ENCODE peak calls at places on chromosomes 5 and 9, in four cellular contexts. One of them, this sample, is unnamed. For H3K4me1, the result is how much of the 10 kb centered on the place peaks cover.

GRCh38 chr5:170338272-170338671 is 40.7 kb upstream of the LCP2 start:
- DNase-seq in Panc1: no peak
- DNase-seq in fibroblast of lung: no peak
- DNase-seq in aorta: no peak
- DNase-seq in this sample: no peak

GRCh38 chr5:66362676-66363075 is 218.6 kb downstream of the SREK1 start:
- DNase-seq in Panc1: no peak
- DNase-seq in aorta: no peak
- DNase-seq in fibroblast of lung: no peak
- DNase-seq in this sample: no peak

GRCh38 chr9:89372230-89372816 is 54.0 kb downstream of the SECISBP2 start:
- DNase-seq in aorta: no peak
- DNase-seq in fibroblast of lung: no peak
- DNase-seq in Panc1: no peak
- DNase-seq in this sample: no peak

GRCh38 chr5:148443998-148444397 is 60.2 kb downstream of the FBXO38 start:
- DNase-seq in fibroblast of lung: peak
- DNase-seq in aorta: no peak
- DNase-seq in Panc1: peak
- DNase-seq in this sample: no peak

GRCh38 chr9:134533850-134534585 is 107.6 kb upstream of the COL5A1 start:
- DNase-seq in Panc1: no peak
- DNase-seq in fibroblast of lung: no peak
- DNase-seq in aorta: no peak
- DNase-seq in this sample: no peak

GRCh38 chr9:134618823-134619454 is 22.7 kb upstream of the COL5A1 start:
- DNase-seq in fibroblast of lung: no peak
- DNase-seq in aorta: peak
- DNase-seq in Panc1: no peak
- DNase-seq in this sample: no peak

GRCh38 chr9:114138537-114138936 is 16.8 kb upstream of the COL27A1 start:
- DNase-seq in Panc1: no peak
- DNase-seq in aorta: no peak
- DNase-seq in fibroblast of lung: no peak
- DNase-seq in this sample: no peak

GRCh38 chr5:6714221-6715041 is 1.2 kb downstream of the TENT4A start:
- DNase-seq in Panc1: no peak
- DNase-seq in aorta: no peak
- DNase-seq in fibroblast of lung: no peak
- DNase-seq in this sample: no peak

GRCh38 chr5:124906339-124907097 is 160.1 kb upstream of the ZNF608 start:
- DNase-seq in fibroblast of lung: peak
- DNase-seq in Panc1: no peak
- DNase-seq in aorta: peak
- DNase-seq in this sample: peak

GRCh38 chr9:136327313-136327971 is at the start of gene GPSM1:
- DNase-seq in Panc1: no peak
- DNase-seq in aorta: no peak
- DNase-seq in fibroblast of lung: peak
- DNase-seq in this sample: no peak

DNA sequence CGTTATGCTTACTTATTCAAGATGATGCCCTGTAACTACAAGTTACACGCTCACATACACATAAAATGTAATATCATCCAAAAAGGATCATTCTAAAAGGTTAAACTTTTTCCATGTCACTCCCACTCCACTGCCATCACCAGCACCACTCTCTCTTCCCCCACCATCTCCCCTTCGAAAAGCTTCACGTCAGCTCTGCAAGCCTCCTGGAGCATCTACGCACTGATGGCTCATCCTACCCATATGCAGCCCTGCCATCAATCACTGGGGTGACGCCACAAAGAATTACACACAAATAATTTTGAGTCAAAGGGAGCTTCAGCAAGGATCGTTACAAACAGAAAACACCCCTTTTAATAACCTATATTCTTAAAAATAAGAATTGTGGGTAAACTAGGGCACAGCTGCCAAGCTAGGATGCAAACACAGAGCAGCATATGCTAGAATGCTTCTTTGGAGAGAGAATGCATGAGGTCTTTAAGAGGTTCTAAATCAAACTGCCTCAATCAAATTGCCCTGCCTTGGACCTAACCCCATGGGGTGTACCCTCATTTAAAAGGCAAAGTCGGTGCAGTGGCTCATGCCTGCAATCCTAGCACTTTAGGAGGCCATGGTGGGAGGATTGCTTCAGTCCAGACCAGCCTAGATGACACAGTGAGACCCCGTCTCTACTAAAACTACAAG is 56.1 kb downstream of the SHB start:
- DNase-seq in fibroblast of lung: no peak
- DNase-seq in aorta: no peak
- DNase-seq in Panc1: no peak
- DNase-seq in this sample: no peak
- H3K4me1 ChIP-seq in fibroblast of lung: under half
- H3K4me1 ChIP-seq in aorta: under half
- H3K4me1 ChIP-seq in Panc1: half or more
- H3K4me1 ChIP-seq in this sample: under half

GRCh38 chr9:124003636-124004349 is 7.8 kb upstream of the LHX2 start:
- DNase-seq in fibroblast of lung: no peak
- DNase-seq in Panc1: no peak
- DNase-seq in aorta: no peak
- DNase-seq in this sample: no peak

GRCh38 chr9:124006448-124007156 is 5.0 kb upstream of the LHX2 start:
- DNase-seq in Panc1: no peak
- DNase-seq in aorta: no peak
- DNase-seq in fibroblast of lung: no peak
- DNase-seq in this sample: peak

GRCh38 chr9:124005372-124005771 is 6.2 kb upstream of the LHX2 start:
- DNase-seq in aorta: no peak
- DNase-seq in fibroblast of lung: no peak
- DNase-seq in Panc1: no peak
- DNase-seq in this sample: no peak

GRCh38 chr9:124007157-124007460 is 4.5 kb upstream of the LHX2 start:
- DNase-seq in Panc1: no peak
- DNase-seq in fibroblast of lung: no peak
- DNase-seq in aorta: no peak
- DNase-seq in this sample: no peak

GRCh38 chr9:124004608-124005007 is 7.0 kb upstream of the LHX2 start:
- DNase-seq in aorta: no peak
- DNase-seq in fibroblast of lung: no peak
- DNase-seq in Panc1: no peak
- DNase-seq in this sample: no peak
- H3K27ac ChIP-seq in aorta: no peak
- H3K27ac ChIP-seq in fibroblast of lung: no peak
- H3K27ac ChIP-seq in Panc1: no peak
- H3K27ac ChIP-seq in this sample: no peak

DNA sequence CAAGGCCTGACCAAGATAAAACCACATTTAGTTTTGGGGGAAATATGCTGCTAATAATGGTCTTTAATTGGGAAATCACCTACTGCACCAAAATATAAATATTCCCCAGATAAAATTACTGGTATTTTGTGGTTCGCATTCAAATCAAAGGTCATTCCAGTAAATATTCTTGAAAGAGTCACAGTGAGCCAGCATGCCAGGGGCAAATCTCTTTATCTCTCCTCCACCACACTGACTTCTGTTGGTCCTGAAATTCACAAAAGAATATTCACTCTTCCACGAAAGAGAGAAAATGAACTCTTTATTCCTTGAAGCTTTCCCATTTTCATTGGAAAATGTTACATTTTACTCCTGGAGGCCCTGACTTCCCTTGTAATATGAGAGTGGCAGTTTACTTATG is 39.8 kb downstream of the ZNF366 start:
- DNase-seq in aorta: no peak
- DNase-seq in Panc1: no peak
- DNase-seq in fibroblast of lung: no peak
- DNase-seq in this sample: no peak
- H3K4me1 ChIP-seq in aorta: under half
- H3K4me1 ChIP-seq in Panc1: under half
- H3K4me1 ChIP-seq in fibroblast of lung: under half
- H3K4me1 ChIP-seq in this sample: under half

GRCh38 chr9:710951-711745 is 130.3 kb upstream of the DMRT1 start:
- DNase-seq in fibroblast of lung: no peak
- DNase-seq in Panc1: no peak
- DNase-seq in aorta: no peak
- DNase-seq in this sample: no peak

GRCh38 chr9:708556-709432 is 132.7 kb upstream of the DMRT1 start:
- DNase-seq in aorta: no peak
- DNase-seq in Panc1: no peak
- DNase-seq in fibroblast of lung: no peak
- DNase-seq in this sample: peak

GRCh38 chr9:706606-707451 is 134.7 kb upstream of the DMRT1 start:
- DNase-seq in Panc1: no peak
- DNase-seq in fibroblast of lung: peak
- DNase-seq in aorta: peak
- DNase-seq in this sample: peak

GRCh38 chr9:706073-706472 is 135.4 kb upstream of the DMRT1 start:
- DNase-seq in Panc1: no peak
- DNase-seq in aorta: no peak
- DNase-seq in fibroblast of lung: no peak
- DNase-seq in this sample: no peak

DNA sequence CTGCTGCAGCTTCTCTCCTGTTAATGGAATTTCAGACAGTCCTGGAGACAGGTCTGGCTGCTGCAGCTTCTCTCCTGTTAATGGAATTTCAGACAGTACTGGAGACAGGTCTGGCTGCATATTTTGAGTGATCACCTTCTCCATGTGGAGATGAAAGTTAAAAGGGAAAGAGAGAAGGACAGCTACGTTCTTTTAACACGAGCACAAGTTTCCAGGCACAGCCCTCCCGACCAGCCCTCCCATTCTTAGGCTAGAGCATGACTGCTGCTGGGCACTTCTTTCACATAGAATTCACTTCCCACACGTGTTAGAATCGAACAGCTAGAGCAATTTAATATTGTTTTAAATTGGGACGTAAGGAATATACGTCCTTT is 133.3 kb upstream of the DMRT1 start:
- DNase-seq in Panc1: no peak
- DNase-seq in fibroblast of lung: no peak
- DNase-seq in aorta: no peak
- DNase-seq in this sample: no peak
- H3K27ac ChIP-seq in Panc1: no peak
- H3K27ac ChIP-seq in fibroblast of lung: peak
- H3K27ac ChIP-seq in aorta: peak
- H3K27ac ChIP-seq in this sample: peak

GRCh38 chr5:129379406-129379805 is 80.7 kb upstream of the ADAMTS19 start:
- DNase-seq in aorta: no peak
- DNase-seq in fibroblast of lung: peak
- DNase-seq in Panc1: no peak
- DNase-seq in this sample: no peak
- H3K4me1 ChIP-seq in aorta: under half
- H3K4me1 ChIP-seq in fibroblast of lung: under half
- H3K4me1 ChIP-seq in Panc1: under half
- H3K4me1 ChIP-seq in this sample: under half

GRCh38 chr5:32540446-32540845 is 44.9 kb upstream of the SUB1 start:
- DNase-seq in aorta: no peak
- DNase-seq in fibroblast of lung: no peak
- DNase-seq in Panc1: no peak
- DNase-seq in this sample: no peak
- H3K27ac ChIP-seq in aorta: no peak
- H3K27ac ChIP-seq in fibroblast of lung: no peak
- H3K27ac ChIP-seq in Panc1: no peak
- H3K27ac ChIP-seq in this sample: no peak

GRCh38 chr9:20426019-20426418 is 196.3 kb downstream of the MLLT3 start:
- DNase-seq in aorta: no peak
- DNase-seq in Panc1: no peak
- DNase-seq in fibroblast of lung: no peak
- DNase-seq in this sample: no peak

GRCh38 chr9:20427359-20427758 is 194.9 kb downstream of the MLLT3 start:
- DNase-seq in aorta: no peak
- DNase-seq in Panc1: no peak
- DNase-seq in fibroblast of lung: no peak
- DNase-seq in this sample: no peak

DNA sequence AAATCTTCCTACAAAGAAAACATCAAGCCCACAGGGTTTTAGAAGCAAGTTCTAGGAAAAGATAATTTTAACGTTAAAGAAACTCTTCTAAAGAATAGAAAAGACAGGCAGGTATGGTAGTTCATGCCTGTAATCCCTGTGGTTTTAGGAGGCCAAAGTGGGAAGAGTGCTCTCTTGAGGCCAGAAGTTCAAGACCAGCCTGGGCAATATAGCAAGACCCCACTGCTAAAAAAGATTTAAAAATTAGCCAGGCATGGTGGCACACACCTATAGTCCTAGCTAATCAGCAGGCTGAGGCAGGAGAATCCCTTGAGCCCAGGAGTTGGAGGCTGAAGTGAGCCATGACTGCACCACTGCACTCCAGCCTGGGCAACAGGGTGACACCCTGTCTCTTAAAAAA is 193.3 kb downstream of the MLLT3 start:
- DNase-seq in Panc1: no peak
- DNase-seq in fibroblast of lung: no peak
- DNase-seq in aorta: no peak
- DNase-seq in this sample: no peak
- H3K4me1 ChIP-seq in Panc1: under half
- H3K4me1 ChIP-seq in fibroblast of lung: under half
- H3K4me1 ChIP-seq in aorta: under half
- H3K4me1 ChIP-seq in this sample: under half

This sample was measured in right lobe of liver.